ENCODE peak calls at places on chromosomes 16 and 17, in four cellular contexts. V is IMR-90, N is neuronal stem cell, C is H9. Y is an unnamed sample.

GRCh38 chr17:65219124-65219523 is 82.0 kb downstream of the RGS9 start:
- DNase-seq in V (no peak), N (no peak), C (no peak), Y (no peak)

GRCh38 chr16:50210266-50211038 is 55.9 kb upstream of the ADCY7 start:
- DNase-seq in V (peak; percentile 87), N (peak; percentile 58), C (peak; percentile 77), Y (peak; percentile 91)

GRCh38 chr16:46928811-46929210 is 44.6 kb downstream of the GPT2 start:
- DNase-seq in V (no peak), N (no peak), C (no peak), Y (no peak)

GRCh38 chr17:5282639-5283217 is 644 bp downstream of the RABEP1 start:
- DNase-seq in V (no peak), N (no peak), C (no peak), Y (peak; percentile 21)

GRCh38 chr17:38315497-38315896 is 18.5 kb downstream of the MRPL45 start:
- DNase-seq in V (no peak), N (no peak), C (no peak), Y (no peak)

GRCh38 chr17:63939884-63940283 is 7.8 kb upstream of the CD79B start:
- DNase-seq in V (no peak), N (no peak), C (no peak), Y (no peak)

GRCh38 chr16:87855852-87856715 is 13.2 kb downstream of the SLC7A5 start:
- DNase-seq in V (peak; percentile 56), N (no peak), C (no peak), Y (no peak)

GRCh38 chr16:19185510-19185851 is 17.4 kb downstream of the SYT17 start:
- DNase-seq in V (no peak), N (no peak), C (no peak), Y (no peak)

GRCh38 chr17:80845121-80845862 is 146.3 kb upstream of the CHMP6 start:
- DNase-seq in V (no peak), N (no peak), C (no peak), Y (no peak)

GRCh38 chr16:5056347-5056746 is 9.4 kb downstream of the C16orf89 start:
- DNase-seq in V (no peak), N (no peak), C (peak; percentile 81), Y (no peak)

GRCh38 chr16:69600202-69600601 is 34.4 kb downstream of the NFAT5 start:
- DNase-seq in V (no peak), N (no peak), C (no peak), Y (no peak)

GRCh38 chr16:4661661-4662060 is 31.7 kb upstream of the NUDT16L1 start:
- DNase-seq in V (no peak), N (no peak), C (no peak), Y (no peak)

GRCh38 chr16:88856122-88856827 is 472 bp downstream of the GALNS start:
- DNase-seq in V (no peak), N (peak; percentile 37), C (peak; percentile 59), Y (no peak)

DNA sequence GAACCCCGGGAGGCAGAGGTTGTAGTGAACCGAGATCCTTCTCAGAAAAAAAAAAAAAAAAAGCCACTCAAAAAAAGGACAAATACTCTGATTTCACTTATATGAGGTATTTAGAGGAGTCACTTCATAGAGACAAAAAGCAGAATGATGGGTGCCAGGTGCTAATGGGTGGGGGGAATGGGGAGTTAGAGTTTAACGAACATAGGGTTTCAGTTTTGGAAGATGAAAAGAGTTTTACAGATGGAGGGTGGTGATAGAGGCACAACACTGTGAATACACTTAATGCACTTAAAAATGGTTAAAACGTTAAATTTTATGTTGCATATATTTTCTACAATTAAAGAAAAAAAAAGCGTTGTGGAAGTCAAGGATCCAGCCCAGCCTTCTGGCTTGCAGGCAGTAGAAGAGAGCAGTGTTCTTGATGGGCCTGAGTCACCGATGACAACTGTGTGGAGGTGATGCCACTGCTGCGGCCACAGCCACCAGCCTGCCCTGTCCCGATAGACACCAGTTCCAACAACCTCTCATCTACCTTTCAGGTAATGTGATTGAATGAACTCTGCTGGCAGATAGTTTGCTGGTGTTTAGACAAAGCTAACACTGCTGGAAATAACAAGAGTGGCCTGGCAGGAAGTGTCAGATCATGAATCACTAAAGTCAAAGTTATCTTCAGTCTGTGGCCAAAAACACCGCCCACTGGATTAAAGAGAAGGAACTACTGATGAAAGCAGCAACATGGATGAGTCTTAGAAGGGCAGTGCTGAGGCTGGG is 49.9 kb upstream of the COX10 start:
- DNase-seq in V (peak; percentile 57), N (no peak), C (no peak), Y (no peak)
- H3K23ac ChIP-seq in V (no peak overlapping the region), N (peak overlapping the region; percentile 89), C (no peak overlapping the region), Y (no peak overlapping the region)

GRCh38 chr17:7035591-7036368 is at the start of gene SLC16A13:
- DNase-seq in V (peak; percentile 94), N (peak; percentile 88), C (peak; percentile 99), Y (peak; percentile 69)
- H2AK5ac ChIP-seq in V (peak within 1 kb of the TSS; percentile 46), N (peak within 1 kb of the TSS; percentile 1), C (no peak within 1 kb of the TSS), Y (peak within 1 kb of the TSS; percentile 64)

GRCh38 chr17:28226563-28226962 is 92.4 kb upstream of the TMEM97 start:
- DNase-seq in V (no peak), N (no peak), C (no peak), Y (no peak)

GRCh38 chr17:28228986-28229729 is 89.8 kb upstream of the TMEM97 start:
- DNase-seq in V (no peak), N (no peak), C (no peak), Y (no peak)

GRCh38 chr17:28228109-28228840 is 90.7 kb upstream of the TMEM97 start:
- DNase-seq in V (no peak), N (no peak), C (peak; percentile 80), Y (no peak)

GRCh38 chr17:28225872-28226271 is 93.1 kb upstream of the TMEM97 start:
- DNase-seq in V (no peak), N (no peak), C (no peak), Y (no peak)

DNA sequence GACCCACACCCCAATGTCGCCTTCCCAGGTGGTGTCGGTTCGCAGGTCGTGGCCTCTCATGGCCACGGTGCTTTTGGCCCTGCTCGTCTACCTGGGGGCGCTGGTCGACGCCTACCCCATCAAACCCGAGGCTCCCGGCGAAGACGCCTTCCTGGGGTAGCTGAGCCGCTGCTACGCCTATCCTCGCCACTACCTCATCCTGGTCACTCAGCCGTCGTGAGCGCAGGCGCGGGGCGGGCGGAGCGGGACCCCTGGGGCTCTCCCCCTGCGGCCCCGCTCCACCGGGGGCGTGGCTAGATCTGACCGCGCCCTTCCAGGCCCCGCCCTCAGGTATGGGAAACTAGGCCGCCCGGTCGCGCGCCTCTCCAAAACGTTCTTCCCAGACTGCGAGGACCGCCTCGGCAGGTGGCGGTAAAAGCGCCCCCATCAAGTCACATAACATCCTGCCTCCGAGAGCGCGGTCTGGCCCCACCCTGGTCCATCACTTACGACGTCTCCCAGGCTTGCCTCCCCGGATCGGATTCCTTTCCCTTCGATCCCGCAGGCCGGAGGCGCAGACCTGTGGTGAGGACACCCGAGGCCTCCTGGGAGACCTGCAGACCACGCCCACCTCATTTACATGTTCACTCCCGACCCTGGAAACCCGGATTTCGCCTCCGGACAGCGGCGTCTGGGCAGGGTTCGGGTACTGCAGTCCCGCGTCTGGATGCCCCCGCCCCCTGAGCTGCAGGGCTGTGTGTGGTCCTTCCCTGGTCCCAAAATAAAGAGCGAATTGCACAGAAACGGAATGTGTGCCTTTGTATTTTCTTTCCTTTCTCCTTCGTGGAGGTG is 91.5 kb upstream of the TMEM97 start:
- DNase-seq in V (no peak), N (peak; percentile 92), C (peak; percentile 100), Y (peak; percentile 89)
- H3K18ac ChIP-seq in V (no peak overlapping the region), N (peak overlapping the region; percentile 99), C (peak overlapping the region; percentile 93), Y (peak overlapping the region; percentile 55)

DNA sequence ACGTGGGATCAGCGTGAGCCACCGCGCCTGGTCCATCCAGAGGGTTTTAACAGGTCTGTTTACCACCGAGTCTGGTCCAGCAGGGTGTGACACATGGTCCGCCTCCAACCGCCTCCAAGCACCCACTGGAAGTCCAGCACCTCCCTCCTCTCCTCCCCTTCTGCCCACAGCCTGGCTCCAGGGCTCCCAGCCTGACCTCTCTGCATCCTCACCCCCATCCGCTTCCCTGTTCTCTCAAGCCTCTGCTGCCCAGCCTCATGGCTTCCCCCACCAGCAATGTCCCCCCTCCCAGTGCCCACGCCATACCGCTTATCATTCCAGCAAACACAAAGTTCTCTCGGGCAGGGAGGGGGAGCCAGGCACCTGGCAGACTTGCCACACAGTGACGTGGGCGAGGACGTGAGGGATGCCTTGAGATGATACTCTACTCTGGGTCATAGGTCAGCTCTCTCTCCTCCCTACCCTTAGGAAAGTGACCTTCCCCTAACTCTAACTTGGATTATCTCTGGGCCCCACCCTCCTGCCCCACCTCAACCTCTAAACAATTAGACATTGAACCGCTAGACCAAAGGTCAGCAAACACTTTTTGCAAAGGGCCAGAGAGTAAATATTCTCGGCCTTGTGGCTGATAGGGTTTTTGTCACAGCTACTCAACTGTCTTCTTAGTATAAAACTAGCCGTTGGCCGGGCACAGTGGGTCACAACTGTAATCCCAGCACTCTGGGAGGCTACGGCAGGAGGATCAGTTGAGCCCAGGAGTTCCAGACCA is 23.1 kb downstream of the CDC42EP4 start:
- DNase-seq in V (no peak), N (no peak), C (no peak), Y (no peak)
- H3K23ac ChIP-seq in V (no peak overlapping the region), N (no peak overlapping the region), C (no peak overlapping the region), Y (no peak overlapping the region)

GRCh38 chr16:57591870-57592485 is 36.5 kb upstream of the ADGRG1 start:
- DNase-seq in V (no peak), N (no peak), C (no peak), Y (no peak)

GRCh38 chr16:57591086-57591869 is 37.2 kb upstream of the ADGRG1 start:
- DNase-seq in V (peak; percentile 82), N (peak; percentile 67), C (peak; percentile 83), Y (peak; percentile 86)

GRCh38 chr16:57589374-57589773 is 39.1 kb upstream of the ADGRG1 start:
- DNase-seq in V (no peak), N (no peak), C (no peak), Y (no peak)

GRCh38 chr16:57590654-57591085 is 37.8 kb upstream of the ADGRG1 start:
- DNase-seq in V (peak; percentile 80), N (no peak), C (no peak), Y (peak; percentile 61)

DNA sequence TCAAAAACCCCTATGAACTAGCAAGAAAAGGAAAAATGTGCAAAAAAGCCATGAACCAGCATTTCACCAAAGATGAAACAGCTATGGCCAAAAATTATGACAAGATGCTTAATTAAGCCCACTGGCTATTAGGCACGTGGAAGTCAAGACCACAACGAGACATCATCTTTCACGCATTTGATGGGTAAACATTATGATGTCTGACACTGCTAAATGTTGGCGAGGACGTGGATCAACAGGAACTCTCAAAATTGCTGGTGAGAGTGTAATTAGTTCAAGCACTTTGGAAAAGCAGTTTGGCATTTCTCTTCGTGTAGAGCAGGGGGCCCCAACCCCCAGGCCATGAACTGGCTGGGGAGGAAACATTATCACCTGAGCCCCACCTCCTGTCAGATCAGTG is 39.6 kb upstream of the ADGRG1 start:
- DNase-seq in V (no peak), N (no peak), C (no peak), Y (no peak)
- H2AK5ac ChIP-seq in V (peak overlapping the region; percentile 10), N (no peak overlapping the region), C (no peak overlapping the region), Y (no peak overlapping the region)

GRCh38 chr16:84919751-84920150 is 91.6 kb downstream of the ZDHHC7 start:
- DNase-seq in V (no peak), N (no peak), C (no peak), Y (no peak)
- H3K18ac ChIP-seq in V (no peak overlapping the region), N (no peak overlapping the region), C (no peak overlapping the region), Y (no peak overlapping the region)